ENCODE peak calls at places on chromosomes 1 and 21, in ten cellular contexts. Z is IMR-90, Q is ovary, Y is GM12891, G is K562, O is transverse colon, H is HCT116, K is NB4, U is Peyer's patch, A is lower leg skin. L is an unnamed sample.

GRCh38 chr1:27483659-27484058 is 6.3 kb downstream of the WASF2 start:
- DNase-seq in Z (no peak), Q (no peak), Y (no peak), G (no peak), O (no peak), H (no peak), K (no peak), U (no peak), A (no peak), L (no peak)

GRCh38 chr21:45837936-45838335 is 143.6 kb upstream of the COL6A1 start:
- DNase-seq in Z (no peak), Q (no peak), Y (no peak), G (no peak), O (no peak), H (no peak), K (no peak), U (no peak), A (no peak), L (no peak)

GRCh38 chr1:25503551-25504426 is 39.6 kb upstream of the LDLRAP1 start:
- DNase-seq in Z (no peak), Q (no peak), Y (no peak), G (no peak), O (peak), H (peak), K (peak), U (peak), A (no peak), L (peak)

GRCh38 chr1:89998306-89998705 is 3.4 kb downstream of the ZNF326 start:
- DNase-seq in Z (peak), Q (no peak), Y (no peak), G (no peak), O (no peak), H (no peak), K (no peak), U (no peak), A (no peak), L (no peak)

GRCh38 chr1:10841059-10841458 is 44.6 kb upstream of the CASZ1 start:
- DNase-seq in Z (no peak), Q (no peak), Y (no peak), G (no peak), O (no peak), H (no peak), K (no peak), U (no peak), A (no peak), L (no peak)

GRCh38 chr1:901108-901859 is 22.4 kb upstream of the SAMD11 start:
- DNase-seq in Z (no peak), Q (no peak), Y (no peak), G (peak), O (no peak), H (no peak), K (no peak), U (peak), A (no peak), L (no peak)

GRCh38 chr1:221794079-221794670 is 52.3 kb upstream of the DUSP10 start:
- DNase-seq in Z (peak), Q (no peak), Y (no peak), G (no peak), O (no peak), H (no peak), K (no peak), U (no peak), A (no peak), L (no peak)

GRCh38 chr1:9827558-9828185 is 3.9 kb upstream of the CLSTN1 start:
- DNase-seq in Z (no peak), Q (no peak), Y (no peak), G (peak), O (no peak), H (no peak), K (peak), U (no peak), A (no peak), L (peak)

GRCh38 chr1:227747948-227748495 is 12.8 kb downstream of the SNAP47 start:
- DNase-seq in Z (no peak), Q (peak), Y (no peak), G (no peak), O (no peak), H (no peak), K (no peak), U (no peak), A (no peak), L (no peak)

GRCh38 chr1:21663251-21663950 is 5.8 kb downstream of the RAP1GAP start:
- DNase-seq in Z (no peak), Q (peak), Y (no peak), G (no peak), O (no peak), H (no peak), K (no peak), U (no peak), A (no peak), L (no peak)

GRCh38 chr1:101316276-101316675 is 79.5 kb downstream of the S1PR1 start:
- DNase-seq in Z (no peak), Q (no peak), Y (no peak), G (no peak), O (no peak), H (no peak), K (no peak), U (no peak), A (no peak), L (no peak)

GRCh38 chr1:39230261-39231190 is 26.0 kb downstream of the MACF1 start:
- DNase-seq in Z (no peak), Q (no peak), Y (no peak), G (no peak), O (peak), H (no peak), K (peak), U (peak), A (peak), L (no peak)

GRCh38 chr21:26087223-26087918 is 83.2 kb downstream of the APP start:
- DNase-seq in Z (no peak), Q (no peak), Y (no peak), G (no peak), O (no peak), H (no peak), K (no peak), U (no peak), A (no peak), L (no peak)

GRCh38 chr1:50430010-50430405 is 6.8 kb upstream of the DMRTA2 start:
- DNase-seq in Z (no peak), Q (no peak), Y (no peak), G (no peak), O (no peak), H (no peak), K (no peak), U (no peak), A (no peak), L (no peak)

GRCh38 chr1:171484760-171485374 is 463 bp upstream of the PRRC2C start:
- DNase-seq in Z (no peak), Q (no peak), Y (no peak), G (no peak), O (no peak), H (no peak), K (no peak), U (no peak), A (no peak), L (no peak)

GRCh38 chr21:44300262-44300959 is 558 bp downstream of the PFKL start:
- DNase-seq in Z (peak), Q (peak), Y (peak), G (peak), O (peak), H (no peak), K (peak), U (peak), A (peak), L (peak)

GRCh38 chr1:166796620-166797236 is 42.5 kb upstream of the POGK start:
- DNase-seq in Z (no peak), Q (no peak), Y (no peak), G (no peak), O (no peak), H (no peak), K (no peak), U (no peak), A (no peak), L (no peak)

GRCh38 chr1:242452573-242452972 is 71.9 kb downstream of the PLD5 start:
- DNase-seq in Z (no peak), Q (no peak), Y (no peak), G (no peak), O (no peak), H (no peak), K (no peak), U (no peak), A (no peak), L (no peak)

GRCh38 chr21:34510148-34511142 is 1.6 kb downstream of the KCNE1 start:
- DNase-seq in Z (peak), Q (no peak), Y (peak), G (peak), O (peak), H (peak), K (peak), U (no peak), A (peak), L (peak)

GRCh38 chr1:116018007-116018406 is 41.7 kb downstream of the SLC22A15 start:
- DNase-seq in Z (no peak), Q (no peak), Y (no peak), G (no peak), O (no peak), H (no peak), K (no peak), U (no peak), A (no peak), L (no peak)

GRCh38 chr1:65002156-65002507 is 35.8 kb upstream of the JAK1 start:
- DNase-seq in Z (no peak), Q (peak), Y (no peak), G (no peak), O (no peak), H (no peak), K (no peak), U (no peak), A (no peak), L (no peak)

GRCh38 chr1:83626603-83627002 is 372.3 kb downstream of the TTLL7 start:
- DNase-seq in Z (no peak), Q (no peak), Y (no peak), G (no peak), O (no peak), H (no peak), K (no peak), U (no peak), A (no peak), L (no peak)

GRCh38 chr1:239212841-239213240 is 173.5 kb upstream of the CHRM3 start:
- DNase-seq in Z (no peak), Q (no peak), Y (no peak), G (no peak), O (no peak), H (no peak), K (no peak), U (no peak), A (no peak), L (no peak)

GRCh38 chr1:33332881-33333280 is 12.0 kb upstream of the A3GALT2 start:
- DNase-seq in Z (no peak), Q (no peak), Y (no peak), G (no peak), O (no peak), H (no peak), K (no peak), U (no peak), A (no peak), L (no peak)

GRCh38 chr1:244104309-244105060 is 53.4 kb downstream of the ZBTB18 start:
- DNase-seq in Z (peak), Q (no peak), Y (no peak), G (no peak), O (no peak), H (no peak), K (no peak), U (no peak), A (no peak), L (no peak)

GRCh38 chr1:28971980-28972771 is 57.8 kb downstream of the EPB41 start:
- DNase-seq in Z (peak), Q (no peak), Y (no peak), G (no peak), O (no peak), H (peak), K (no peak), U (no peak), A (peak), L (no peak)

GRCh38 chr1:42957880-42958487 is 684 bp downstream of the SLC2A1 start:
- DNase-seq in Z (peak), Q (peak), Y (peak), G (peak), O (peak), H (no peak), K (peak), U (peak), A (no peak), L (peak)
- TF ChIP-seq POLR2A in Z (no peak), Q (no peak), Y (no peak), G (no peak), O (no peak), H (no peak), K (no peak), U (no peak), A (no peak), L (no peak)

GRCh38 chr1:247209306-247209900 is 37.6 kb upstream of the ZNF124 start:
- DNase-seq in Z (peak), Q (no peak), Y (no peak), G (peak), O (no peak), H (no peak), K (peak), U (no peak), A (no peak), L (peak)
- TF ChIP-seq POLR2A in Z (no peak), Q (no peak), Y (no peak), G (no peak), O (no peak), H (no peak), K (no peak), U (no peak), A (no peak), L (no peak)

DNA sequence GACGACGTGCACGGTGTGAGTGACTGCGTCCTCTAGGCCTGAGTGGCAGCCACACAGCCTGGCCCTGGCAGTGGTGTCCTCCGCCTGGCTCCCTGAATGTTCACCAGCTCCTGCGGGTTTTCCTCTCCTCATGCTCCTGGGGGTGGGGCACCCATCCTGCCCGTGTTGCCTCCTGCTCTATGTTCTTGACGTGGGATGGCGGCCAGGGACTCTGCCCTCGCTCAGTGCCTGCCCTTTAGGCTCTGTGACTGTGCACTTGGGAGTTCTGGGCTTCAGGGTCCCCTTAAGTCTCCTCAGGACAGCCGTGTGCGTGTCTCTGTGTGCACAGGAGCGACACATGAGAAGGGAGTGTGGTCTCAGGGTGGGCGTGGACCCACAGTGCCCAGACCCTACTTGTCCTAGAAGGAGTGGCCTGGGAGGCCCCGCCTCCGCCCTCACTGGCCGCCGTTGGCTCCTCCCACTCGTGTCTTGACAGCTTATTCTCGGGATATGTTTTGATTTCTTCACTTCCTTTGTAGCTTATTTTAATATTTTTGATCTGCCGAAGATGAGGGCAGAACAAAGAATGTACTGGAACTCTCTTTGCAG is 3.6 kb downstream of the SKI start:
- DNase-seq in Z (peak), Q (peak), Y (no peak), G (peak), O (peak), H (no peak), K (peak), U (peak), A (peak), L (peak)
- TF ChIP-seq POLR2A in Z (no peak), Q (no peak), Y (no peak), G (no peak), O (no peak), H (no peak), K (no peak), U (no peak), A (no peak), L (no peak)

GRCh38 chr1:20551945-20552727 is at the start of gene FAM43B:
- DNase-seq in Z (no peak), Q (no peak), Y (peak), G (peak), O (peak), H (no peak), K (no peak), U (no peak), A (peak), L (peak)
- TF ChIP-seq POLR2A in Z (no peak), Q (no peak), Y (no peak), G (no peak), O (no peak), H (no peak), K (no peak), U (no peak), A (no peak), L (no peak)

GRCh38 chr1:143736562-143736961 is 235.2 kb downstream of the FAM72C start:
- DNase-seq in Z (no peak), Q (no peak), Y (no peak), G (no peak), O (no peak), H (no peak), K (no peak), U (no peak), A (no peak), L (no peak)

GRCh38 chr1:143735764-143736461 is 235.9 kb downstream of the FAM72C start:
- DNase-seq in Z (no peak), Q (no peak), Y (no peak), G (no peak), O (no peak), H (no peak), K (peak), U (no peak), A (no peak), L (no peak)
- TF ChIP-seq POLR2A in Z (no peak), Q (no peak), Y (no peak), G (no peak), O (no peak), H (no peak), K (no peak), U (no peak), A (no peak), L (no peak)